ENCODE peak calls at places on chromosomes 3 and 15, in ten cellular contexts. E is spleen, A is Peyer's patch, R is IMR-90, D is heart left ventricle, L is gastrocnemius medialis, O is esophagus squamous epithelium, Z is uterus, W is esophagus muscularis mucosa, X is A549. Y is an unnamed sample.

GRCh38 chr3:99542771-99543518 is 95.4 kb upstream of the COL8A1 start:
- DNase-seq in E (no peak), A (no peak), R (no peak), D (no peak), L (no peak), O (no peak), Z (no peak), W (no peak), X (no peak), Y (no peak)

GRCh38 chr3:127493924-127494646 is 96.4 kb downstream of the TPRA1 start:
- DNase-seq in E (no peak), A (no peak), R (no peak), D (no peak), L (no peak), O (no peak), Z (no peak), W (no peak), X (no peak), Y (no peak)

GRCh38 chr15:83285979-83286553 is 1.6 kb upstream of the BNC1 start:
- DNase-seq in E (no peak), A (no peak), R (peak; percentile 88), D (no peak), L (no peak), O (no peak), Z (no peak), W (peak; percentile 60), X (peak; percentile 49), Y (no peak)

GRCh38 chr15:70558406-70559222 is 204.7 kb downstream of the UACA start:
- DNase-seq in E (no peak), A (no peak), R (no peak), D (no peak), L (no peak), O (no peak), Z (no peak), W (no peak), X (no peak), Y (no peak)

GRCh38 chr3:47646362-47646761 is 67.7 kb upstream of the CSPG5 start:
- DNase-seq in E (no peak), A (no peak), R (peak; percentile 34), D (no peak), L (no peak), O (no peak), Z (peak; percentile 24), W (no peak), X (no peak), Y (no peak)

GRCh38 chr15:58539548-58539947 is 107.8 kb downstream of the LIPC start:
- DNase-seq in E (no peak), A (no peak), R (no peak), D (no peak), L (no peak), O (no peak), Z (no peak), W (no peak), X (no peak), Y (no peak)

GRCh38 chr15:31013863-31014607 is 22.6 kb upstream of the MTMR10 start:
- DNase-seq in E (no peak), A (no peak), R (no peak), D (no peak), L (no peak), O (no peak), Z (no peak), W (no peak), X (no peak), Y (no peak)

GRCh38 chr3:4894891-4895530 is 84.2 kb upstream of the BHLHE40 start:
- DNase-seq in E (no peak), A (no peak), R (no peak), D (no peak), L (no peak), O (no peak), Z (no peak), W (no peak), X (no peak), Y (no peak)

GRCh38 chr3:15796331-15796730 is 1.4 kb downstream of the ANKRD28 start:
- DNase-seq in E (no peak), A (no peak), R (no peak), D (no peak), L (no peak), O (no peak), Z (no peak), W (no peak), X (no peak), Y (no peak)

GRCh38 chr3:15796771-15797599 is 794 bp downstream of the ANKRD28 start:
- DNase-seq in E (no peak), A (no peak), R (peak; percentile 77), D (no peak), L (no peak), O (no peak), Z (no peak), W (no peak), X (peak; percentile 25), Y (peak; percentile 8)

GRCh38 chr3:15794303-15794771 is 3.4 kb downstream of the ANKRD28 start:
- DNase-seq in E (no peak), A (no peak), R (peak; percentile 87), D (no peak), L (no peak), O (no peak), Z (no peak), W (no peak), X (no peak), Y (no peak)

GRCh38 chr3:15794842-15795562 is 2.8 kb downstream of the ANKRD28 start:
- DNase-seq in E (no peak), A (no peak), R (no peak), D (no peak), L (no peak), O (no peak), Z (no peak), W (no peak), X (no peak), Y (no peak)

GRCh38 chr3:15795563-15796308 is 2.0 kb downstream of the ANKRD28 start:
- DNase-seq in E (no peak), A (no peak), R (peak; percentile 68), D (no peak), L (no peak), O (no peak), Z (no peak), W (no peak), X (no peak), Y (no peak)
- TF ChIP-seq POLR2A in E (no peak), A (no peak), R (peak; percentile 71), D (no peak), L (no peak), O (no peak), Z (no peak), W (no peak), X (no peak), Y (no peak)

GRCh38 chr3:139120336-139120971 is 75.8 kb upstream of the PRR23C start:
- DNase-seq in E (no peak), A (no peak), R (peak; percentile 87), D (no peak), L (no peak), O (no peak), Z (no peak), W (peak; percentile 91), X (no peak), Y (no peak)

GRCh38 chr3:139122612-139123011 is 77.9 kb upstream of the PRR23C start:
- DNase-seq in E (no peak), A (no peak), R (no peak), D (no peak), L (no peak), O (no peak), Z (no peak), W (peak; percentile 88), X (no peak), Y (no peak)

GRCh38 chr3:139121513-139122220 is 77.0 kb upstream of the PRR23C start:
- DNase-seq in E (no peak), A (no peak), R (peak; percentile 73), D (no peak), L (no peak), O (no peak), Z (no peak), W (peak; percentile 91), X (no peak), Y (peak; percentile 38)

GRCh38 chr3:139123377-139124095 is 78.8 kb upstream of the PRR23C start:
- DNase-seq in E (no peak), A (no peak), R (no peak), D (no peak), L (no peak), O (no peak), Z (no peak), W (peak; percentile 82), X (no peak), Y (no peak)

DNA sequence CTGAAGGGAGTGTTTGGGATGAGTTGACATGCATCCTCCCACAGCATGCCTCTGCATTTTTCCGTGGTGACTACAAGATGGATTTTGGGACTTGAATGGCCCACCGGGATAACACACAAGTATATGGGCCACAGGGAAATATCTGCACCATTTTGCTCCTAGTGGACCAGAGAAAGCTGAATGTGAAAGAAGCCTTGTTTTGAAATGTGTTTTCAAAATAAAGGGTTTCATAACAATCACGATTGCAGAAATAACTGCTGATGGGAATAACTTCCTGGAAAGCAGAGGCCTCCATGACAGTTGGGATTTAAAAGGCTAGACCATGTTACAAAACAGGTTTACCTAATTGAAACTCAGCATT is 77.5 kb upstream of the PRR23C start:
- DNase-seq in E (no peak), A (no peak), R (peak; percentile 76), D (no peak), L (no peak), O (no peak), Z (peak; percentile 55), W (no peak), X (no peak), Y (no peak)
- H3K4me3 ChIP-seq in E (no peak overlapping the region), A (no peak overlapping the region), R (no peak overlapping the region), D (no peak overlapping the region), L (no peak overlapping the region), O (no peak overlapping the region), Z (no peak overlapping the region), W (no peak overlapping the region), X (no peak overlapping the region), Y (no peak overlapping the region)

GRCh38 chr3:196214783-196215441 is 1.4 kb upstream of the SLC51A start:
- DNase-seq in E (peak; percentile 70), A (no peak), R (no peak), D (no peak), L (no peak), O (no peak), Z (no peak), W (no peak), X (no peak), Y (peak; percentile 80)
- H3K4me1 ChIP-seq in E (peaks cover 28% of the 10 kb centered on the region), A (no peaks in the 10 kb centered on the region), R (peaks cover 2% of the 10 kb centered on the region), D (no peaks in the 10 kb centered on the region), L (peaks cover 6% of the 10 kb centered on the region), O (peaks cover 17% of the 10 kb centered on the region), Z (no peaks in the 10 kb centered on the region), W (peaks cover 13% of the 10 kb centered on the region), X (no peaks in the 10 kb centered on the region), Y (peaks cover 20% of the 10 kb centered on the region)

DNA sequence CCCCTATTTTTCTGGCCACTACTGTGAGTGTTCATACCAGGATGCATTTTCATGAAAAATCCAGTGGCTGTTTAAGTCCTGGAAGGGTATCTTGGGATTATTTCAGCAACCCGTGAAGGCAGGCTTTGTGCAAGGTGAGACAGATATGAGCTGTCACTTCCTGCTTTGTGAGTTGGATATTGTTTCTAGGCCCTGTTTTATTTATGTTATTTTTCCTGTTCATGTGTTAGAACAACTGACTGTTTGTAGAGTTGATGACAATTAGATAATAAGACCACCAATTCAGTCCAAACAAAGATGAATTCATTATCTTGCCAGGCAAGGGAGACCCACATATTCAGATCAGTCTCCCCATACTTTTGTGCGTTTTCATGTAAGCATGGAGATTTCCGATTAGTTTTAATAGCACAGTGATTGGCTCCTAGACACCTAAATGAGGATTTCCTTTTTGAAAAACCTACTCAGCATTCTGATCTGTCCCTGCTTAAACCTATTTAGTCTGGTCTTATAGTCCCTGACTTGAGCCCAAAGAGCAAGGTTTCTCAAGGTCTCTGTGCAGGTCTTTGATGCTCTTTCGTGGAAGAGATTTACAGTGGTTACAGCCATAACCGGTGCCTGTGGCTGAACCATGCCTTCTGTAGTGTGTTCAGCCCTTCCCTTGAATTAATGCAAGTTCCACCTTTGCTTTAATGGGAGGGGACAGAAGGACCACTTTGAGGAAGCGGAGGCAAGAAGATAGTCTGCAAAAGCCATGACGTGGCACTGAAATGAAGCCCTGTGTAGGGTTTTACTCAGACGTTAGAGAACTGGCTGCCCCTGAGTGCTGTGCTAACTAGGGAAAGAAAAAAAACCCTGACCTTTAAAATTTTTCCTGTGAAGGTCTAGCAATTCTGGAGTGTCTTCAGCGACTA is 42.8 kb downstream of the ZBTB38 start:
- DNase-seq in E (no peak), A (peak; percentile 46), R (peak; percentile 68), D (no peak), L (no peak), O (no peak), Z (no peak), W (no peak), X (no peak), Y (peak; percentile 68)
- TF ChIP-seq POLR2A in E (peak; percentile 61), A (no peak), R (no peak), D (no peak), L (no peak), O (no peak), Z (no peak), W (no peak), X (no peak), Y (no peak)

Y was measured in adrenal gland.